ENCODE peak calls at places on chromosome 19, in seven cellular contexts. T, V, R, D, L, I and J are unnamed samples.

GRCh38 chr19:2449019-2449418 is 7.7 kb downstream of the LMNB2 start:
- DNase-seq in T (no peak), I (no peak), L (no peak), D (no peak), R (no peak), V (no peak), J (no peak)

GRCh38 chr19:38031423-38031770 is 124.4 kb downstream of the SIPA1L3 start:
- DNase-seq in D (no peak), I (no peak), L (no peak), T (no peak), R (no peak), V (no peak), J (no peak)

GRCh38 chr19:55540619-55541018 is 3.7 kb upstream of the SBK2 start:
- DNase-seq in D (no peak), L (no peak), I (no peak), V (no peak), R (no peak), T (no peak), J (no peak)

GRCh38 chr19:58556633-58557252 is 1.7 kb downstream of the UBE2M start:
- DNase-seq in T (no peak), V (no peak), I (no peak), L (peak; percentile 45), D (peak; percentile 41), R (peak; percentile 37), J (no peak)

GRCh38 chr19:30969586-30969985 is 379.6 kb downstream of the TSHZ3 start:
- DNase-seq in R (no peak), T (no peak), V (no peak), L (no peak), I (no peak), D (no peak), J (no peak)

GRCh38 chr19:50896591-50897190 is 14.5 kb downstream of the KLK4 start:
- DNase-seq in D (no peak), R (no peak), T (peak; percentile 81), I (no peak), V (no peak), L (no peak), J (no peak)

GRCh38 chr19:58037927-58038687 is 4.3 kb downstream of the ZSCAN1 start:
- DNase-seq in T (peak; percentile 26), I (no peak), L (no peak), D (no peak), V (no peak), R (no peak), J (no peak)

GRCh38 chr19:436413-436950 is 24.4 kb downstream of the SHC2 start:
- DNase-seq in T (no peak), R (no peak), D (no peak), L (no peak), I (no peak), V (no peak), J (no peak)

DNA sequence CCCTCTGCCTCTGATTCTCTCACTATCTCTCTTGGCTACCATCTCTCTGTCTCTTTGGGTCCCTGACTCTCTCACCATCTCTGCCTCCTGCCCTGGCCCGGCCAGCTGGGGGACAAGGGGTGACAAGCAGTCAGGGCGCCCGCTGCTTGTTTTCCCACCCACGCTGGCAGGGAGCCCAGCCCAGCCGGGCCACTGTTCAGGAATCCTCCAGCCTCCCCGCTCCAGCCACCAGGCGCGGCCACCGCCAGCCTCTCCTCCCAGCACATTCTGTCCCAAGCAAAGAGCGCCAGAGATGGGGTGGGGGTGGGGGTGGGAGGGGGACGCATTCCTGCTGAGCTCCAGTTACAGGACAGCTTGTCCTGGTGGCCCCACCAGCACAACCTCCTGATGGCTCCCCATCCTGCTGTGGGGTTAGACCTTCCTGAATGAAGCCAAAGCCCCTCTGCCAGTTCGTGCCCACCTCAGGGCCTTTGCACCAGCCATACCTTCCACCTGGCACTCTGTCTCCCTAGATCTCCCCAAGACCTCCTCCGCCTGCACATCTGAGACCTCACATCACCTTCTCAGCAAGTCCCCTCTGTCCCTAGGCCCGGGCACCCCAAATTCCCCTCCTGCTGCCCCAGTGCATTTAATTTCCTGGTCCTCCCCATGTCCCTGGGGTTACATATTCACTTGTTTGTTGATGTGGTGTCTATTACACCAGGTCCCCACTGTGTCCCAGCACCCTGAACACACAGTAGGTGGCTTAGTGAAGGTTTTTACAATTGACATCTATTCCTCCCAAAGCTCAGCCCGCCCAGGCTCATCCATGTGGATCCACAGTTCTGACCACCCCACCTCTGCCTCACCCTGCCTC is 12.5 kb downstream of the ARRDC2 start:
- DNase-seq in R (peak; percentile 99), V (peak; percentile 89), D (peak; percentile 98), T (no peak), L (peak; percentile 84), I (peak; percentile 77), J (no peak)
- H3K4me1 ChIP-seq in R (peaks cover 25% of the 10 kb centered on the region), V (peaks cover 86% of the 10 kb centered on the region), D (peaks cover 2% of the 10 kb centered on the region), T (no peaks in the 10 kb centered on the region), L (peaks cover 26% of the 10 kb centered on the region), I (peaks cover 72% of the 10 kb centered on the region), J (peaks cover 62% of the 10 kb centered on the region)

GRCh38 chr19:16463341-16463990 is 8.3 kb downstream of the EPS15L1 start:
- DNase-seq in L (no peak), V (no peak), I (no peak), R (no peak), D (no peak), T (no peak), J (no peak)

GRCh38 chr19:16462757-16463250 is 9.0 kb downstream of the EPS15L1 start:
- DNase-seq in R (no peak), D (no peak), L (no peak), I (no peak), T (no peak), V (no peak), J (no peak)

GRCh38 chr19:16460454-16460853 is 11.3 kb downstream of the EPS15L1 start:
- DNase-seq in D (no peak), V (no peak), R (no peak), I (no peak), T (no peak), L (no peak), J (no peak)

GRCh38 chr19:16459680-16460079 is 12.1 kb downstream of the EPS15L1 start:
- DNase-seq in I (no peak), T (no peak), L (no peak), V (no peak), D (no peak), R (no peak), J (no peak)

GRCh38 chr19:16461630-16462051 is 10.1 kb downstream of the EPS15L1 start:
- DNase-seq in R (no peak), T (no peak), I (no peak), L (no peak), D (no peak), V (no peak), J (no peak)
- H3K4me1 ChIP-seq in R (peaks cover 31% of the 10 kb centered on the region), T (peaks cover 27% of the 10 kb centered on the region), I (peaks cover 17% of the 10 kb centered on the region), L (peaks cover 32% of the 10 kb centered on the region), D (no peaks in the 10 kb centered on the region), V (peaks cover 56% of the 10 kb centered on the region), J (peaks cover 29% of the 10 kb centered on the region)

GRCh38 chr19:48967346-48968178 is 2.5 kb downstream of the FTL start:
- DNase-seq in D (no peak), L (no peak), T (no peak), R (no peak), I (no peak), V (peak; percentile 80), J (no peak)
- H3K4me1 ChIP-seq in D (no peaks in the 10 kb centered on the region), L (peaks cover 27% of the 10 kb centered on the region), T (peaks cover 27% of the 10 kb centered on the region), R (peaks cover 22% of the 10 kb centered on the region), I (peaks cover 15% of the 10 kb centered on the region), V (peaks cover 57% of the 10 kb centered on the region), J (peaks cover 34% of the 10 kb centered on the region)

GRCh38 chr19:3508771-3509535 is 2.8 kb downstream of the FZR1 start:
- DNase-seq in V (no peak), R (no peak), I (no peak), L (no peak), T (no peak), D (no peak), J (peak; percentile 45)
- H3K4me1 ChIP-seq in V (peaks cover 49% of the 10 kb centered on the region), R (peaks cover 7% of the 10 kb centered on the region), I (peaks cover 3% of the 10 kb centered on the region), L (peaks cover 15% of the 10 kb centered on the region), T (no peaks in the 10 kb centered on the region), D (no peaks in the 10 kb centered on the region), J (peaks cover 25% of the 10 kb centered on the region)

DNA sequence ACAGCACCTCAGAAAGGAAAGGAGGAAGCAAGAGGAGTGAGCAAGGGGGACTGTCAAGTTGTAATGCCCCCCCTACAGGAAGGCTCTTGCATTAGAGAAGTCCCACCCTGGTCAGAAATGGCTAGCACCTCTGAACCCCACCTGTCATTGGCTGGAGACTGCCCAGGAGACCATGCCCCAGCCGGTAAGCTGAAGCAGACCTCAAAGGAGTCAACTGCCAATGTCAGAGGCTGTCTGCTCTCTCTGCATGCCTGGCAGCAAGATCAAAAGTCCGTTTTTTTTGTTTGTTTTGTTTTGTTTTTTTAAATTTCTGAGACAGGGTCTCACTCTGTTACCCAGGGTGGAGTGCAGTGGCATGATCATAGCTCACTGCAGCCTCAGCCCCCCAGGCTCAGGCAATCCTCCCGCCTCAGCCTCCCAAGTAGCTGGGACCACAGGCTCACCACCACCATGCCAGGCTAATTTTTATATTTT is 8.1 kb upstream of the BCL3 start:
- DNase-seq in T (no peak), L (no peak), V (no peak), R (no peak), I (no peak), D (no peak), J (no peak)
- H3K4me1 ChIP-seq in T (peaks cover 15% of the 10 kb centered on the region), L (peaks cover 58% of the 10 kb centered on the region), V (peaks cover 80% of the 10 kb centered on the region), R (peaks cover 17% of the 10 kb centered on the region), I (peaks cover 41% of the 10 kb centered on the region), D (no peaks in the 10 kb centered on the region), J (no peaks in the 10 kb centered on the region)